ENCODE peak calls at places on chromosomes 6 and 20, in eight cellular contexts. W is SJSA1; I is pancreas; A is thyroid gland; D is naive thymus-derived CD4-positive, alpha-beta T cell; N is ovary; F is fibroblast of lung; Z is suprapubic skin. E is an unnamed sample.
A peak's percentile ranks its signal among the peaks of the same experiment; 100 is the strongest.

GRCh38 chr6:158715330-158716311 is 65.8 kb downstream of the SYTL3 start:
- DNase-seq in Z (no peak), I (no peak), W (no peak), A (peak; percentile 63), N (no peak), F (no peak), D (no peak), E (no peak)

GRCh38 chr6:8579372-8579771 is 144.0 kb upstream of the SLC35B3 start:
- DNase-seq in I (no peak), D (no peak), F (peak; percentile 13), A (no peak), N (no peak), W (no peak), Z (no peak), E (no peak)

GRCh38 chr6:132261354-132261753 is 139.9 kb downstream of the MOXD1 start:
- DNase-seq in A (no peak), D (no peak), N (no peak), Z (no peak), W (no peak), F (no peak), I (no peak), E (no peak)

GRCh38 chr6:24666097-24666615 is 543 bp downstream of the TDP2 start:
- DNase-seq in D (no peak), N (no peak), I (peak; percentile 45), W (no peak), F (peak; percentile 49), Z (peak; percentile 75), A (peak; percentile 60), E (peak; percentile 56)

GRCh38 chr20:3818155-3819151 is 1.9 kb upstream of the AP5S1 start:
- DNase-seq in N (peak; percentile 73), D (no peak), W (peak; percentile 87), F (peak; percentile 74), Z (no peak), I (peak; percentile 96), A (peak; percentile 72), E (peak; percentile 78)

GRCh38 chr6:149990672-149991402 is 27.1 kb downstream of the ULBP1 start:
- DNase-seq in Z (peak; percentile 58), F (no peak), A (no peak), I (peak; percentile 17), D (no peak), N (no peak), W (no peak), E (no peak)

GRCh38 chr20:10213526-10213925 is 5.1 kb upstream of the SNAP25 start:
- DNase-seq in A (no peak), W (no peak), F (no peak), N (no peak), I (no peak), Z (no peak), D (no peak), E (no peak)

GRCh38 chr6:146433881-146434741 is 109.5 kb upstream of the RAB32 start:
- DNase-seq in D (no peak), F (peak; percentile 38), W (no peak), I (peak; percentile 16), Z (no peak), A (peak; percentile 33), N (no peak), E (peak; percentile 39)

GRCh38 chr6:25237579-25237978 is 41.6 kb upstream of the CARMIL1 start:
- DNase-seq in I (no peak), A (no peak), F (peak; percentile 14), W (no peak), Z (no peak), D (no peak), N (no peak), E (no peak)

GRCh38 chr20:32737371-32738223 is 5.7 kb downstream of the COMMD7 start:
- DNase-seq in Z (no peak), F (peak; percentile 91), N (no peak), A (no peak), W (no peak), I (no peak), D (peak; percentile 46), E (no peak)

GRCh38 chr6:74899416-74899815 is 306.4 kb downstream of the COL12A1 start:
- DNase-seq in W (no peak), A (no peak), Z (no peak), N (no peak), D (no peak), F (peak; percentile 58), I (no peak), E (no peak)

GRCh38 chr6:140602431-140602836 is 1228.0 kb upstream of the CITED2 start:
- DNase-seq in A (no peak), D (no peak), F (peak; percentile 53), W (no peak), Z (no peak), N (no peak), I (no peak), E (no peak)

GRCh38 chr6:26172496-26172958 is 85.3 kb downstream of the HFE start:
- DNase-seq in F (peak; percentile 52), D (peak; percentile 55), Z (no peak), W (no peak), N (no peak), A (no peak), I (no peak), E (no peak)

GRCh38 chr20:62010551-62011402 is 54.9 kb downstream of the TAF4 start:
- DNase-seq in A (peak; percentile 39), F (peak; percentile 37), I (peak; percentile 42), W (no peak), Z (no peak), D (peak; percentile 60), N (peak; percentile 54), E (no peak)

GRCh38 chr20:46621492-46621891 is 29.8 kb downstream of the SLC13A3 start:
- DNase-seq in I (no peak), F (peak; percentile 35), N (no peak), D (no peak), A (no peak), Z (no peak), W (no peak), E (no peak)

GRCh38 chr6:51432481-51432880 is 613.8 kb downstream of the TFAP2B start:
- DNase-seq in W (no peak), A (no peak), I (no peak), F (peak; percentile 10), D (no peak), N (no peak), Z (no peak), E (no peak)

GRCh38 chr20:1118336-1119127 is at the start of gene PSMF1:
- DNase-seq in F (peak; percentile 90), Z (peak; percentile 96), D (peak; percentile 93), A (peak; percentile 97), I (peak; percentile 96), W (peak; percentile 91), N (peak; percentile 87), E (peak; percentile 95)
- H3K4me1 ChIP-seq in F (peaks cover 13% of the 10 kb centered on the region), Z (peaks cover 54% of the 10 kb centered on the region), D (peaks cover 45% of the 10 kb centered on the region), A (peaks cover 47% of the 10 kb centered on the region), I (peaks cover 42% of the 10 kb centered on the region), W (peaks cover 34% of the 10 kb centered on the region), N (peaks cover 23% of the 10 kb centered on the region), E (peaks cover 55% of the 10 kb centered on the region)

GRCh38 chr20:21941941-21942805 is 236.7 kb downstream of the PAX1 start:
- DNase-seq in N (no peak), D (no peak), A (no peak), F (no peak), Z (no peak), W (no peak), I (no peak), E (no peak)

GRCh38 chr20:21933526-21933925 is 228.1 kb downstream of the PAX1 start:
- DNase-seq in F (no peak), I (no peak), W (no peak), Z (no peak), D (no peak), N (no peak), A (no peak), E (no peak)

GRCh38 chr20:21936720-21937380 is 231.4 kb downstream of the PAX1 start:
- DNase-seq in A (no peak), I (no peak), W (no peak), N (no peak), D (no peak), F (no peak), Z (no peak), E (no peak)

DNA sequence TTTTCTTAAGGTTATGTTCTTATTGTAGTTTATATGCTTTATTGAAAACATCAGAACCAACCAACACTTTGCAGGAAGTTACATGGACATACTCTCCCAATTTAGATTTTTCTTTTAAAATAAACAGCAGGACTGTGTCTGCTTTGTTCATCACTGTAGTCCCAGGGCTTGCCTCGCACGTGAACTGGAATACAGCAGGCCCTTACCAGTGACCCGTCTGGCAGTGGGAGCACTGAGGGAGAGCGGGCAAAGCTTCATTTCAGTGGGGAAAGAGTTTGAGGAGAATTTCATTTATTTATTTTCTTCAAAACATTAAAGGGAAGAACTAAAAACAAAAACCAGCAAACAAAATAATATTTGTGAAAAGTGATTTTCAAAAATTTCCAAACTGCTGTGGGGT is 230.8 kb downstream of the PAX1 start:
- DNase-seq in D (no peak), A (no peak), F (no peak), W (no peak), I (no peak), N (no peak), Z (no peak), E (no peak)
- H3K27ac ChIP-seq in D (no peak overlapping the region), A (no peak overlapping the region), F (no peak overlapping the region), W (no peak overlapping the region), I (no peak overlapping the region), N (no peak overlapping the region), Z (no peak overlapping the region), E (no peak overlapping the region)

DNA sequence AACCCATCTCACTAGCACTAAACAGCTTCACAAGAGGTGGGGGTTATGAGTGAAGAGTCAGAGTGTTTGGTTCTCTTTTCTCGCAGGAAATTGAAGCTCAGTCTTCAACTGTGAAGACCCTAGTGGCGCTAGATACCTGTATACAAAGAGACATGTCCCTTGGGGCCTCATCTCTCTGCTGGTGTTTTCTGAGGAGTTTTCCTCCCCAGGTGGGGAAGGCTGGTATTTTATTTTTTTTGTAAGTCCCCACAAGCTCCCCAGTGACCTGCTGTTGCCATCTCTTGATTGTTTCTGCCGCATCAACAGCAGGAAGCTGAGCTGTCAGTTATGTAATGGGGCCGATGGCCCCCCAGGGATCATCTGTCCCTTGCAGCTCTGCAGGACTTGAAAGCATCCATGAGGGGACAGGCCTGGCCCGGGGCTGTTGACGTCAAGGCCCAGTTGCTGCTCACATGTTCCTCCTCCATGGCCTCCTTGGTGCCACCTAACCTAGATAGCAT is 23.1 kb downstream of the STK35 start:
- DNase-seq in W (no peak), Z (no peak), F (no peak), N (no peak), A (no peak), I (no peak), D (no peak), E (no peak)
- H3K4me1 ChIP-seq in W (no peaks in the 10 kb centered on the region), Z (peaks cover 49% of the 10 kb centered on the region), F (no peaks in the 10 kb centered on the region), N (peaks cover 9% of the 10 kb centered on the region), A (peaks cover 18% of the 10 kb centered on the region), I (no peaks in the 10 kb centered on the region), D (peaks cover 14% of the 10 kb centered on the region), E (peaks cover 14% of the 10 kb centered on the region)

GRCh38 chr6:30154709-30155521 is 6.1 kb downstream of the TRIM10 start:
- DNase-seq in A (no peak), D (no peak), F (peak; percentile 77), N (no peak), I (no peak), Z (no peak), W (peak; percentile 78), E (no peak)
- H3K27ac ChIP-seq in A (no peak overlapping the region), D (no peak overlapping the region), F (no peak overlapping the region), N (no peak overlapping the region), I (peak overlapping the region; percentile 1), Z (no peak overlapping the region), W (no peak overlapping the region), E (no peak overlapping the region)

E was measured in left lung.